ENCODE peak calls at places on chromosomes 3 and 15, in eight cellular contexts. H is adrenal gland, O is GM12865, X is uterus, E is nephron progenitor cell, R is Peyer's patch, Y is AG09319, D is cardiac fibroblast. B is an unnamed sample.

GRCh38 chr15:25860885-25861866 is 2.0 kb downstream of the ATP10A start:
- DNase-seq in X (no peak), Y (no peak), R (peak), H (no peak), O (no peak), D (no peak), E (no peak), B (no peak)

GRCh38 chr3:154188846-154189245 is 67.7 kb downstream of the ARHGEF26 start:
- DNase-seq in H (no peak), D (peak), E (no peak), R (no peak), O (no peak), Y (no peak), X (no peak), B (no peak)

GRCh38 chr15:87871738-87872315 is 384.7 kb downstream of the NTRK3 start:
- DNase-seq in D (peak), R (no peak), X (no peak), H (no peak), Y (no peak), O (no peak), E (no peak), B (no peak)

GRCh38 chr3:36911990-36912804 is 32.7 kb downstream of the TRANK1 start:
- DNase-seq in X (no peak), H (no peak), E (no peak), D (peak), R (no peak), O (peak), Y (peak), B (peak)

GRCh38 chr3:100144255-100144866 is 30.1 kb upstream of the FILIP1L start:
- DNase-seq in R (no peak), H (no peak), O (peak), D (no peak), X (no peak), Y (no peak), E (no peak), B (peak)

GRCh38 chr15:80507131-80507530 is 102.9 kb downstream of the ARNT2 start:
- DNase-seq in O (no peak), H (no peak), E (no peak), D (no peak), R (no peak), X (no peak), Y (no peak), B (no peak)

GRCh38 chr15:62880278-62880677 is 162.3 kb upstream of the TPM1 start:
- DNase-seq in R (no peak), X (no peak), E (no peak), H (no peak), D (no peak), O (no peak), Y (no peak), B (no peak)

GRCh38 chr15:59501531-59502113 is 63.6 kb downstream of the FAM81A start:
- DNase-seq in H (no peak), R (peak), Y (no peak), X (no peak), D (peak), E (peak), O (peak), B (peak)

GRCh38 chr15:38844683-38845195 is 280.1 kb upstream of the RASGRP1 start:
- DNase-seq in O (no peak), D (no peak), H (no peak), X (no peak), R (no peak), Y (no peak), E (no peak), B (no peak)

GRCh38 chr3:129577356-129577755 is 29.1 kb downstream of the PLXND1 start:
- DNase-seq in H (peak), E (no peak), D (no peak), R (peak), O (no peak), Y (no peak), X (no peak), B (no peak)

GRCh38 chr15:92413511-92413910 is 19.8 kb downstream of the ST8SIA2 start:
- DNase-seq in R (no peak), H (no peak), X (no peak), D (no peak), O (no peak), E (no peak), Y (no peak), B (no peak)

GRCh38 chr3:189982299-189982945 is 138.3 kb downstream of the P3H2 start:
- DNase-seq in X (no peak), E (no peak), H (no peak), O (no peak), D (peak), R (no peak), Y (no peak), B (no peak)

GRCh38 chr3:183493296-183494045 is 62.0 kb downstream of the KLHL6 start:
- DNase-seq in X (no peak), Y (no peak), H (no peak), O (no peak), D (no peak), E (no peak), R (peak), B (no peak)

GRCh38 chr3:143480306-143480852 is 360.8 kb downstream of the CHST2 start:
- DNase-seq in O (no peak), D (peak), E (no peak), H (no peak), X (no peak), Y (no peak), R (no peak), B (no peak)

GRCh38 chr15:66094331-66094730 is 159.2 kb downstream of the MEGF11 start:
- DNase-seq in X (no peak), Y (no peak), D (no peak), H (no peak), E (no peak), R (peak), O (no peak), B (no peak)

GRCh38 chr3:81816473-81817260 is 55.2 kb upstream of the GBE1 start:
- DNase-seq in E (peak), O (peak), X (no peak), D (peak), H (peak), Y (peak), R (no peak), B (peak)

GRCh38 chr3:107450254-107450653 is 72.5 kb upstream of the BBX start:
- DNase-seq in D (peak), H (no peak), Y (no peak), O (no peak), X (no peak), E (no peak), R (no peak), B (no peak)

GRCh38 chr3:145182196-145182911 is 978.6 kb downstream of the PLOD2 start:
- DNase-seq in X (no peak), O (no peak), Y (no peak), H (no peak), E (no peak), D (peak), R (no peak), B (no peak)

GRCh38 chr15:99953886-99954285 is 220.6 kb upstream of the LYSMD4 start:
- DNase-seq in O (no peak), E (no peak), R (no peak), Y (no peak), D (no peak), H (no peak), X (peak), B (no peak)

GRCh38 chr3:53531749-53532148 is 37.3 kb downstream of the CACNA1D start:
- DNase-seq in E (no peak), X (no peak), D (no peak), R (no peak), O (peak), Y (no peak), H (no peak), B (no peak)

GRCh38 chr15:63461230-63461629 is 43.2 kb upstream of the USP3 start:
- DNase-seq in Y (no peak), X (no peak), D (no peak), H (no peak), E (peak), R (no peak), O (no peak), B (no peak)

GRCh38 chr3:108862865-108863798 is 40.5 kb downstream of the TRAT1 start:
- DNase-seq in Y (no peak), O (peak), D (peak), R (no peak), E (no peak), X (no peak), H (no peak), B (no peak)

GRCh38 chr3:170809021-170809974 is 60.7 kb downstream of the RPL22L1 start:
- DNase-seq in Y (peak), X (peak), R (peak), D (peak), O (peak), H (peak), E (peak), B (peak)

GRCh38 chr3:60935709-60936108 is 315.5 kb downstream of the FHIT start:
- DNase-seq in R (no peak), H (no peak), E (no peak), Y (no peak), O (no peak), X (no peak), D (peak), B (no peak)

GRCh38 chr15:88623061-88623460 is 1.9 kb downstream of the AEN start:
- DNase-seq in X (no peak), H (peak), D (peak), O (peak), R (no peak), E (no peak), Y (peak), B (no peak)

GRCh38 chr15:41491889-41492288 is 1.8 kb upstream of the ITPKA start:
- DNase-seq in X (no peak), O (no peak), Y (no peak), D (no peak), E (no peak), H (no peak), R (no peak), B (no peak)

GRCh38 chr15:89673162-89673506 is 6.0 kb downstream of the PLIN1 start:
- DNase-seq in H (no peak), O (peak), R (peak), Y (no peak), X (no peak), D (peak), E (peak), B (peak)

GRCh38 chr3:57173687-57174086 is 8.5 kb upstream of the IL17RD start:
- DNase-seq in E (no peak), X (no peak), R (no peak), H (no peak), Y (no peak), O (no peak), D (no peak), B (no peak)

GRCh38 chr15:88994286-88994685 is 81.1 kb upstream of the MFGE8 start:
- DNase-seq in X (no peak), Y (no peak), H (no peak), R (no peak), D (peak), O (no peak), E (no peak), B (no peak)

GRCh38 chr3:115336836-115337235 is 189.7 kb upstream of the ZBTB20 start:
- DNase-seq in X (no peak), O (no peak), E (no peak), H (no peak), R (no peak), D (no peak), Y (no peak), B (no peak)

GRCh38 chr3:171165499-171165921 is 139.0 kb upstream of the SLC2A2 start:
- DNase-seq in X (no peak), H (no peak), O (peak), D (no peak), E (no peak), R (no peak), Y (no peak), B (no peak)

GRCh38 chr3:90011596-90011995 is 904.2 kb downstream of the EPHA3 start:
- DNase-seq in H (no peak), E (no peak), O (no peak), R (no peak), D (no peak), Y (no peak), X (no peak), B (no peak)

GRCh38 chr3:34159613-34160420 is 361.4 kb downstream of the PDCD6IP start:
- DNase-seq in Y (no peak), D (no peak), E (no peak), R (no peak), X (no peak), H (no peak), O (no peak), B (no peak)

GRCh38 chr3:100268156-100268555 is 7.4 kb downstream of the TBC1D23 start:
- DNase-seq in D (peak), R (no peak), E (no peak), Y (no peak), O (no peak), H (no peak), X (no peak), B (no peak)

GRCh38 chr3:17640466-17640865 is 102.0 kb downstream of the TBC1D5 start:
- DNase-seq in X (no peak), D (peak), Y (no peak), E (no peak), R (no peak), O (no peak), H (no peak), B (no peak)

GRCh38 chr15:85649372-85649771 is 145.4 kb downstream of the KLHL25 start:
- DNase-seq in Y (no peak), R (no peak), O (no peak), X (peak), H (peak), D (peak), E (no peak), B (peak)

GRCh38 chr3:131048030-131048429 is 21.4 kb downstream of the NEK11 start:
- DNase-seq in X (no peak), D (no peak), Y (no peak), O (no peak), H (no peak), R (no peak), E (no peak), B (no peak)

GRCh38 chr3:131053021-131053420 is 26.3 kb downstream of the NEK11 start:
- DNase-seq in Y (no peak), D (peak), X (no peak), E (no peak), H (no peak), R (no peak), O (peak), B (no peak)

GRCh38 chr3:131047582-131047981 is 20.9 kb downstream of the NEK11 start:
- DNase-seq in R (no peak), O (peak), H (no peak), D (no peak), E (no peak), Y (no peak), X (no peak), B (no peak)
- TF ChIP-seq CTCF in R (no peak), O (no peak), H (no peak), D (no peak), E (no peak), Y (no peak), X (no peak), B (no peak)

DNA sequence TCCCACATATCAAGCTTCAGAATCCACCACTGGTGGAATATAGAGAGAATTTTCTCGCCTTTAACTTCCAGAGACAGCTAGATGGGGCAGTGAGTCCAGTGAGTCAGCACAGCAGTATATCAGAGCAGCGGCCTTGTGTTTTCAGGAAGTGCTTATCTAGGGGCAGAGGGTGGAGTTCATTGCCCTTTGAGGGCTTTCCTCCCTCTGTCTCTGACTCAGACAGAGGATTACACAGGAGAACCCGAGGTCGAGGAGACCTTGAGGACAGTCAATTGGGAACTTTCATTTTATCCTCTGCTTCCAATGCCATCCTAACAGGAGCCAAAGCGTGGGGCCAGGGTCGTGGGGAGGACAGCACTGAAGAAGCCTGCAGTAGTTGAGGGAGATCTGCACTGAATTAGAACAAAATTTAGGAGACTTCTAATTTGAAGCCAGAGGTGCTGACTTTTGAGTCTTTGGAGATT is 109.6 kb upstream of the UMPS start:
- DNase-seq in X (no peak), H (peak), R (peak), Y (no peak), O (peak), E (no peak), D (peak), B (peak)
- TF ChIP-seq CTCF in X (no peak), H (no peak), R (peak), Y (no peak), O (no peak), E (no peak), D (no peak), B (peak)

GRCh38 chr3:122301063-122301462 is 24.0 kb upstream of the CSTA start:
- DNase-seq in X (no peak), D (no peak), H (no peak), E (no peak), O (peak), Y (no peak), R (no peak), B (no peak)

GRCh38 chr3:122299222-122299621 is 25.8 kb upstream of the CSTA start:
- DNase-seq in R (no peak), H (no peak), X (no peak), D (no peak), Y (no peak), O (peak), E (no peak), B (no peak)

GRCh38 chr3:122299872-122300460 is 25.1 kb upstream of the CSTA start:
- DNase-seq in X (no peak), R (peak), Y (no peak), H (no peak), E (peak), D (peak), O (peak), B (no peak)

GRCh38 chr3:122295286-122295685 is 29.8 kb upstream of the CSTA start:
- DNase-seq in X (no peak), O (peak), E (no peak), H (no peak), Y (no peak), R (no peak), D (no peak), B (no peak)

DNA sequence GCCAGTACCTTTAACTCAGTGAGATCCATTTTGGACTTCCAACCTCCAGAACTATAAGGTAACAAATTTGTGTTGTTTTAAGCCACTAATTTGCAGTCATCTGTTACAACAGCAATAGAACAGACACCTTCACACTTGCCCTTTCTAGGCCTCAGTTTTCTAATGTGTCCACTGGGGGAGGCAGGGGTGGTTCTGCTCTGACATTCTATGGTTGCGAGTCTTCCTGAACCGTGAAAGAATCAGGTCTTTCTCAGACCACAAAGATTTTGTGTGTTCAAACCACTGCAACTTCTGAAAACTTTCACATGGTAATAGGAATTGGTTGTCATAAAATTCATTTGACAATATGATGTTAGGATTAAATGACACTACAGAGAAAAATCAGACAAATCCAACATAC is 26.8 kb upstream of the CSTA start:
- DNase-seq in O (peak), E (no peak), X (no peak), D (no peak), R (no peak), Y (no peak), H (no peak), B (peak)
- TF ChIP-seq CTCF in O (peak), E (no peak), X (no peak), D (no peak), R (no peak), Y (no peak), H (no peak), B (peak)

DNA sequence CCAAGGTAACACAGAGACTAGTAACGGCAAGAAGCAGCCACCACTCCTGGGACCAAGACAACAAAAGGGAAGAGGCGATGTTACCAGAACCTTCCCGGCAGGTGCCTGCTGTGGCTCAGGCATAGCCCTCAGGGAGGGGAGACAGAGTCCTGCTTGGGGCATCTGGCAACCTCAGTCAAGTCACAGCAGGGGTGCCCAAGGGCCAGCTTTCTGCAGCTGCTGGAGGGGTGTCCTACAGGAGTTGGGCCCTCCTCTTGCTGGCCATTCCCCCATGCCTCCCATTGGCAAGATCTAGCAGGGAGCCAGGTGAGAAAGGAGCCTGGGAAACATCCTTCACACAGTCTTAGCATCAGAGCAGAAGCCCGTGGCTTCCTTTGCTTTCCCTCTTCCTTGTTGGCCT is 197.3 kb upstream of the IL12A start:
- DNase-seq in E (no peak), D (no peak), X (no peak), R (no peak), H (no peak), O (no peak), Y (no peak), B (no peak)
- TF ChIP-seq CTCF in E (no peak), D (no peak), X (no peak), R (no peak), H (no peak), O (no peak), Y (no peak), B (no peak)

DNA sequence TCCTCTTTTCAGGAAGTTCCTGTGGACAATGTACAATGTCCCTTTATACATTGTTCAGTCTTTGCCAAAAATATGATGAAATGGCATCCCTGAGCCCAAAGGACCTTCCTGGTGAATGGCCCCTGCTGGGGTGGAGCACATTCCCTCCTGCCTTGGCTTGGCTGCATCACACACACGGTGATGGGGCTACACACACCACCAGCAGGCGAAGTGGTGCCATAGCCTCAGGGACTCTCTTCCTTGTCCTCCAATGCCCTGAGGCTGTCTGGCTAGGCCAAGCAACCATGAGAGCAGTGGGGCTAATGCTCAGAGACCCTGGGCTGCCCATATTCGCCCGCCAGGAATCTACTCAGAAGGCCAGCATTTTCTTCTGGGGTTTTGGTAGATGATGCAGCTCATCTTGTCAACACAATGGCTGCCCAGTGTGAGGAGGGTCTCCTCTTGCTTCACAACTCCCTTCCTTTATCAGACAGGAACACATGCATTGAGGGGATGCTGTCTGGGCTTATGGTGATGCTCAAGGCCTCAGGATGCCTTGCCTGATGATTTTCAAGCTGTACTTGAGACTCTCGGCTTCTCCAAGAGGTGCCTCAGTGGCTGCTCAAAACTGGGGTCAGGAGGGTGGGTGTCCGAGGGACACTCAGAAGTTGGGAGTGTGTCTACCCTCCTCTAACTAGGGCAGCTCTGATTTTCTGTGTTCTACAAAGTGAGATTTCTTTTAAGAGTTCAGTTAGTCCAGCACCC is 40.9 kb upstream of the EPHB1 start:
- DNase-seq in E (no peak), R (no peak), D (peak), X (no peak), H (no peak), O (no peak), Y (no peak), B (no peak)
- TF ChIP-seq CTCF in E (no peak), R (no peak), D (no peak), X (no peak), H (no peak), O (no peak), Y (no peak), B (no peak)

GRCh38 chr3:169508426-169508825 is 155.1 kb downstream of the MECOM start:
- DNase-seq in O (no peak), D (no peak), X (no peak), R (no peak), H (no peak), Y (no peak), E (no peak), B (no peak)
- TF ChIP-seq CTCF in O (no peak), D (no peak), X (no peak), R (no peak), H (no peak), Y (no peak), E (no peak), B (no peak)